ENCODE peak calls at places on chromosome 17, in five cellular contexts. One of them, this sample, is unnamed.

GRCh38 chr17:74008196-74008595 is 195.3 kb upstream of the RPL38 start:
- DNase-seq in HL-60: no peak
- DNase-seq in transverse colon: peak; percentile 11
- DNase-seq in upper lobe of right lung: no peak
- DNase-seq in CD4-positive, alpha-beta memory T cell: no peak
- DNase-seq in this sample: no peak

GRCh38 chr17:6470751-6471521 is 26.7 kb downstream of the PIMREG start:
- DNase-seq in transverse colon: no peak
- DNase-seq in HL-60: no peak
- DNase-seq in upper lobe of right lung: no peak
- DNase-seq in CD4-positive, alpha-beta memory T cell: no peak
- DNase-seq in this sample: no peak

GRCh38 chr17:75125984-75126383 is 5.6 kb downstream of the NT5C start:
- DNase-seq in upper lobe of right lung: no peak
- DNase-seq in CD4-positive, alpha-beta memory T cell: no peak
- DNase-seq in HL-60: no peak
- DNase-seq in transverse colon: no peak
- DNase-seq in this sample: no peak

GRCh38 chr17:12712941-12713340 is 47.3 kb downstream of the MYOCD start:
- DNase-seq in CD4-positive, alpha-beta memory T cell: no peak
- DNase-seq in HL-60: no peak
- DNase-seq in transverse colon: no peak
- DNase-seq in upper lobe of right lung: no peak
- DNase-seq in this sample: no peak

GRCh38 chr17:41394254-41395016 is 3.0 kb downstream of the KRT31 start:
- DNase-seq in HL-60: no peak
- DNase-seq in CD4-positive, alpha-beta memory T cell: no peak
- DNase-seq in upper lobe of right lung: no peak
- DNase-seq in transverse colon: no peak
- DNase-seq in this sample: no peak

GRCh38 chr17:59652119-59652518 is 32.4 kb downstream of the CLTC start:
- DNase-seq in CD4-positive, alpha-beta memory T cell: no peak
- DNase-seq in transverse colon: no peak
- DNase-seq in HL-60: no peak
- DNase-seq in upper lobe of right lung: no peak
- DNase-seq in this sample: no peak

GRCh38 chr17:56045907-56046306 is 107.4 kb upstream of the ANKFN1 start:
- DNase-seq in HL-60: no peak
- DNase-seq in CD4-positive, alpha-beta memory T cell: no peak
- DNase-seq in upper lobe of right lung: no peak
- DNase-seq in transverse colon: no peak
- DNase-seq in this sample: no peak

GRCh38 chr17:12664894-12665262 is 812 bp upstream of the MYOCD start:
- DNase-seq in HL-60: no peak
- DNase-seq in upper lobe of right lung: no peak
- DNase-seq in CD4-positive, alpha-beta memory T cell: no peak
- DNase-seq in transverse colon: no peak
- DNase-seq in this sample: no peak

GRCh38 chr17:322006-322780 is 30.4 kb downstream of the RPH3AL start:
- DNase-seq in CD4-positive, alpha-beta memory T cell: no peak
- DNase-seq in transverse colon: no peak
- DNase-seq in upper lobe of right lung: peak; percentile 52
- DNase-seq in HL-60: no peak
- DNase-seq in this sample: peak; percentile 25

GRCh38 chr17:61325382-61326073 is 74.1 kb upstream of the TBX2 start:
- DNase-seq in transverse colon: no peak
- DNase-seq in CD4-positive, alpha-beta memory T cell: no peak
- DNase-seq in upper lobe of right lung: no peak
- DNase-seq in HL-60: no peak
- DNase-seq in this sample: no peak

GRCh38 chr17:50657627-50658026 is 22.9 kb downstream of the ABCC3 start:
- DNase-seq in CD4-positive, alpha-beta memory T cell: no peak
- DNase-seq in upper lobe of right lung: no peak
- DNase-seq in transverse colon: peak; percentile 77
- DNase-seq in HL-60: no peak
- DNase-seq in this sample: peak; percentile 41

GRCh38 chr17:57519199-57519598 is 225.9 kb downstream of the CCDC182 start:
- DNase-seq in CD4-positive, alpha-beta memory T cell: no peak
- DNase-seq in transverse colon: no peak
- DNase-seq in upper lobe of right lung: no peak
- DNase-seq in HL-60: no peak
- DNase-seq in this sample: no peak

GRCh38 chr17:66676421-66676820 is 158.5 kb upstream of the CACNG5 start:
- DNase-seq in HL-60: no peak
- DNase-seq in CD4-positive, alpha-beta memory T cell: no peak
- DNase-seq in transverse colon: peak; percentile 89
- DNase-seq in upper lobe of right lung: peak; percentile 88
- DNase-seq in this sample: no peak

GRCh38 chr17:67266496-67266895 is 21.5 kb upstream of the HELZ start:
- DNase-seq in CD4-positive, alpha-beta memory T cell: no peak
- DNase-seq in HL-60: no peak
- DNase-seq in upper lobe of right lung: peak; percentile 15
- DNase-seq in transverse colon: no peak
- DNase-seq in this sample: no peak

GRCh38 chr17:69486779-69487637 is 72.5 kb downstream of the MAP2K6 start:
- DNase-seq in upper lobe of right lung: no peak
- DNase-seq in HL-60: no peak
- DNase-seq in transverse colon: no peak
- DNase-seq in CD4-positive, alpha-beta memory T cell: no peak
- DNase-seq in this sample: no peak

GRCh38 chr17:40486513-40487370 is 14.7 kb downstream of the TNS4 start:
- DNase-seq in CD4-positive, alpha-beta memory T cell: no peak
- DNase-seq in upper lobe of right lung: no peak
- DNase-seq in HL-60: peak; percentile 23
- DNase-seq in transverse colon: no peak
- DNase-seq in this sample: no peak

GRCh38 chr17:16061631-16062030 is 62.0 kb downstream of the TTC19 start:
- DNase-seq in transverse colon: no peak
- DNase-seq in HL-60: no peak
- DNase-seq in CD4-positive, alpha-beta memory T cell: no peak
- DNase-seq in upper lobe of right lung: no peak
- DNase-seq in this sample: no peak

GRCh38 chr17:9410285-9410684 is 165.3 kb downstream of the STX8 start:
- DNase-seq in transverse colon: no peak
- DNase-seq in upper lobe of right lung: no peak
- DNase-seq in CD4-positive, alpha-beta memory T cell: no peak
- DNase-seq in HL-60: no peak
- DNase-seq in this sample: no peak

GRCh38 chr17:9409430-9409829 is 166.2 kb downstream of the STX8 start:
- DNase-seq in HL-60: no peak
- DNase-seq in CD4-positive, alpha-beta memory T cell: no peak
- DNase-seq in upper lobe of right lung: no peak
- DNase-seq in transverse colon: no peak
- DNase-seq in this sample: no peak

GRCh38 chr17:9406046-9406631 is 169.5 kb downstream of the STX8 start:
- DNase-seq in HL-60: no peak
- DNase-seq in transverse colon: no peak
- DNase-seq in CD4-positive, alpha-beta memory T cell: no peak
- DNase-seq in upper lobe of right lung: no peak
- DNase-seq in this sample: no peak

GRCh38 chr17:9409026-9409425 is 166.6 kb downstream of the STX8 start:
- DNase-seq in upper lobe of right lung: no peak
- DNase-seq in transverse colon: no peak
- DNase-seq in CD4-positive, alpha-beta memory T cell: no peak
- DNase-seq in HL-60: no peak
- DNase-seq in this sample: no peak

DNA sequence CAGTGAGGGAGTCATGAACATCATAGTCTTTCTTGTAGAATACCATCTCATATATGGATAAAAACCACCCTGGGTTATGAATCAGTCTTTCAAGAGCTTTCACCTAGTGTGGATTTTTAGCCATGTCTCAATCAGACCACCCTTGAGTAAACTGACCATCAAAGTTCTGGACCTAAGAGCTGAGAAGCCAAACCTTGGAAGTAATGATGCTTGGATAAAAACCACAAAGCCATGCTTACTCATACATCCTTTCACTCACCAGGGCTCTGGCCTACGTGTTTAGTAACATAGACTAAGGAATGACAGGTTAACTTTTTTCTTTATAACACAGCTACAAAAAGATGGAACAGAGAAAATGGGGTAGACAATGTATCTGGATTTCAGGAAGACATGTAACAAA is 167.2 kb downstream of the STX8 start:
- DNase-seq in transverse colon: no peak
- DNase-seq in upper lobe of right lung: no peak
- DNase-seq in CD4-positive, alpha-beta memory T cell: no peak
- DNase-seq in HL-60: no peak
- DNase-seq in this sample: no peak
- H3K27ac ChIP-seq in transverse colon: no peak overlapping the region
- H3K27ac ChIP-seq in upper lobe of right lung: no peak overlapping the region
- H3K27ac ChIP-seq in CD4-positive, alpha-beta memory T cell: no peak overlapping the region
- H3K27ac ChIP-seq in HL-60: no peak overlapping the region
- H3K27ac ChIP-seq in this sample: no peak overlapping the region

GRCh38 chr17:81527591-81528383 is at the start of gene FSCN2:
- DNase-seq in transverse colon: no peak
- DNase-seq in upper lobe of right lung: no peak
- DNase-seq in HL-60: no peak
- DNase-seq in CD4-positive, alpha-beta memory T cell: no peak
- DNase-seq in this sample: no peak
- H3K27me3 ChIP-seq in transverse colon: peaks cover 75% of the 10 kb centered on the region
- H3K27me3 ChIP-seq in upper lobe of right lung: peaks cover 34% of the 10 kb centered on the region
- H3K27me3 ChIP-seq in HL-60: no peaks in the 10 kb centered on the region
- H3K27me3 ChIP-seq in CD4-positive, alpha-beta memory T cell: no peaks in the 10 kb centered on the region
- H3K27me3 ChIP-seq in this sample: no peaks in the 10 kb centered on the region

DNA sequence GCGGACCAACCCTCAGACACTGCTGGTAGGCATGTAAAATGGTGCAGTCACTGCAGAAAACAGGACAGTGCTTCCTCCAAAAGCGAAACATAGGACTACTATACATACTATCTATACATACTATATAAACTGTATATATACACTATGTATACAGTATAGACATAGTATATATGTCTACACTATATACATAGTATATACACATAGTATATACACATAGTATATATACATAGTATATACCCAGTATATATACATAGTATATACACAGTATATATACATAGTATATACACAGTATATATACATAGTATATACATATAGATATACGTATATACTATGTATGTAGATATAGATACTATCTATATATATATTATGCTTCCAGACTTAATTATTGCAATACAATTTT is 6.4 kb upstream of the USP36 start:
- DNase-seq in CD4-positive, alpha-beta memory T cell: no peak
- DNase-seq in HL-60: no peak
- DNase-seq in transverse colon: no peak
- DNase-seq in upper lobe of right lung: no peak
- DNase-seq in this sample: no peak
- H3K4me3 ChIP-seq in CD4-positive, alpha-beta memory T cell: no peak overlapping the region
- H3K4me3 ChIP-seq in HL-60: no peak overlapping the region
- H3K4me3 ChIP-seq in transverse colon: no peak overlapping the region
- H3K4me3 ChIP-seq in upper lobe of right lung: no peak overlapping the region
- H3K4me3 ChIP-seq in this sample: no peak overlapping the region

DNA sequence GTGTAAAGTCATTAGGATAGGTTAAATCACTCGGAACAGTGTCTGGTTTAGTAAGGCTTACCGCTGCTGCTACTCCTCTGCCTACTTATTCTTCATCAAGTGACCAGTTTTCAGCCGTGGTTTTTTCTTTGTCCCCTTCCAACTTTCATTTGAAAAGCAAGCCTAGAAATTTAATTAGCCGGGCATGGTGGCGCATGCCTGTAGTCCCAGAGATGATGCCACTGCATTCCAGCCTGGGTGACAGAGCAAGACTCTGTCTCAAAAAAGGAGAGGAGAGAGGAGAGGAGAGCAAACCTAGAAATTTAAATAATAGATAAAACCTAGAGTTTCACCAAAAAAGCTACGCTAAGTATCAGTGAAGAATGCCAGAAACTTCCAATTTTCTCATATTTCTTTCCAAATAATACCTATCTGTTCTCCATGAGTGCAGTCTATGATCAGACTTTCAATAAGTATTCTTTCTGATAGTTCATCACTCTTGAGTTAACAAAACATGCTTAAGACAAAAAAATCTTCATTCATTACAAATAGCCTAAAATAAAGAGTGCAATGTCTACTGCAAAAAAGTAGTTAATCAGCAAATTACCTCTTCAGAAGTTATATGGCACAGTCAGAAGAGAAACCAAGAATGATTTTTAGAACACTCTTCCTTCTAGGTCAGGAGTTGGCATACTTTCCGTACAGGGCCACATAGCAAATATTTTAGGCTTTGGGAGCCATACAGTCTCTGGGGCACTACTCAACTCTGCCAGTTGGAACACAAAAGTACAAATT is 15.1 kb downstream of the ANKFY1 start:
- DNase-seq in CD4-positive, alpha-beta memory T cell: no peak
- DNase-seq in transverse colon: no peak
- DNase-seq in upper lobe of right lung: no peak
- DNase-seq in HL-60: no peak
- DNase-seq in this sample: no peak
- H3K27ac ChIP-seq in CD4-positive, alpha-beta memory T cell: no peak overlapping the region
- H3K27ac ChIP-seq in transverse colon: peak overlapping the region; percentile 71
- H3K27ac ChIP-seq in upper lobe of right lung: peak overlapping the region; percentile 40
- H3K27ac ChIP-seq in HL-60: no peak overlapping the region
- H3K27ac ChIP-seq in this sample: no peak overlapping the region

DNA sequence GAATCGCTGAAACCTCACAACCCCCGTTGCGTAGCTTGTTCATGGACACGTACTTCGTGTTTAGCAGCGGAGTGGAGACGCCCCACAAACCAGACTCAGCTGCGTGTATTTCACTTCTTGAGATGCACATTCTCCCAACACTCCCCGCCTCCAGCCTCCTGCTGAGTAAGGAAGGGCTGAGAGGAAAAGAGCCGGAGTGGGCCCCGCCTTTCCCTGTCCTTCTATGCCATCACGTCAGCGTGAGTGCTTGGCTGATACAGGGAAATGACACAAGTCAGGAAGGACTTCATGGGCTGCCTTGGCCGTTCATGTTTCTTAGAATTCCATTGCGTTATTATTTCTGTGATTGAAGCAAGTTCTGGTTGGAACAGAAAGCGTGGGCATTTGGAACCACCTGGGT is 68.6 kb upstream of the CBX4 start:
- DNase-seq in CD4-positive, alpha-beta memory T cell: no peak
- DNase-seq in upper lobe of right lung: peak; percentile 77
- DNase-seq in transverse colon: peak; percentile 32
- DNase-seq in HL-60: no peak
- DNase-seq in this sample: peak; percentile 73
- H3K27me3 ChIP-seq in CD4-positive, alpha-beta memory T cell: no peaks in the 10 kb centered on the region
- H3K27me3 ChIP-seq in upper lobe of right lung: no peaks in the 10 kb centered on the region
- H3K27me3 ChIP-seq in transverse colon: no peaks in the 10 kb centered on the region
- H3K27me3 ChIP-seq in HL-60: no peaks in the 10 kb centered on the region
- H3K27me3 ChIP-seq in this sample: no peaks in the 10 kb centered on the region